ENCODE peak calls at places on chromosome 19, in ten cellular contexts. S is IMR-90, Q is lung, R is adrenal gland, T is upper lobe of right lung, P is pancreas, G is left lung, M is brain microvascular endothelial cell, U is K562, Z is OCI-LY7. W is an unnamed sample.

GRCh38 chr19:53432088-53432661 is 391 bp downstream of the ZNF761 start:
- DNase-seq in T (peak), G (peak), Q (peak), U (peak), Z (peak), R (no peak), P (peak), M (peak), S (peak), W (peak)

GRCh38 chr19:31596751-31597150 is 247.5 kb upstream of the TSHZ3 start:
- DNase-seq in T (no peak), M (no peak), Q (no peak), R (no peak), U (no peak), Z (no peak), P (no peak), G (no peak), S (no peak), W (no peak)

GRCh38 chr19:45587873-45588272 is 3.3 kb upstream of the OPA3 start:
- DNase-seq in U (peak), Q (no peak), G (no peak), T (no peak), P (no peak), M (no peak), Z (no peak), R (peak), S (no peak), W (no peak)

GRCh38 chr19:4557971-4558941 is 1.2 kb downstream of the SEMA6B start:
- DNase-seq in T (peak), M (no peak), Z (peak), Q (no peak), U (peak), G (no peak), S (no peak), R (no peak), P (peak), W (peak)

GRCh38 chr19:7293795-7294570 is at the start of gene INSR:
- DNase-seq in P (peak), U (peak), T (peak), M (peak), Z (peak), S (peak), R (peak), G (peak), Q (peak), W (peak)

GRCh38 chr19:53019684-53020083 is 6.0 kb downstream of the ERVV-1 start:
- DNase-seq in U (no peak), S (no peak), P (no peak), M (no peak), G (no peak), Q (no peak), R (peak), Z (peak), T (no peak), W (no peak)

GRCh38 chr19:5152013-5152763 is 183.3 kb downstream of the KDM4B start:
- DNase-seq in M (no peak), S (no peak), T (peak), R (no peak), U (no peak), Q (no peak), P (no peak), G (no peak), Z (no peak), W (peak)

GRCh38 chr19:10315335-10316214 is at the start of gene FDX2:
- DNase-seq in R (peak), P (peak), T (peak), Z (peak), M (peak), G (peak), Q (peak), S (peak), U (peak), W (peak)

GRCh38 chr19:6233051-6233826 is 46.5 kb downstream of the MLLT1 start:
- DNase-seq in Z (no peak), Q (peak), T (peak), R (peak), S (peak), P (peak), G (peak), M (no peak), U (no peak), W (peak)

GRCh38 chr19:55696301-55697068 is 21.5 kb downstream of the EPN1 start:
- DNase-seq in T (peak), Z (no peak), P (no peak), M (no peak), R (no peak), Q (no peak), S (no peak), U (no peak), G (no peak), W (peak)

GRCh38 chr19:46392252-46392801 is 21.0 kb downstream of the CCDC8 start:
- DNase-seq in Z (no peak), U (no peak), R (no peak), Q (no peak), S (peak), G (peak), P (peak), T (peak), M (peak), W (peak)

GRCh38 chr19:30856786-30857185 is 484.6 kb downstream of the ZNF536 start:
- DNase-seq in P (no peak), S (no peak), Q (no peak), T (no peak), Z (no peak), U (no peak), R (peak), M (no peak), G (no peak), W (no peak)

GRCh38 chr19:20968092-20968491 is 45.0 kb downstream of the ZNF85 start:
- DNase-seq in U (no peak), M (no peak), G (no peak), Q (no peak), S (no peak), Z (no peak), P (no peak), R (no peak), T (no peak), W (no peak)

GRCh38 chr19:20969898-20970297 is 46.8 kb downstream of the ZNF85 start:
- DNase-seq in U (no peak), S (no peak), Z (no peak), P (no peak), R (no peak), Q (no peak), M (no peak), T (no peak), G (no peak), W (peak)

GRCh38 chr19:20969498-20969897 is 46.4 kb downstream of the ZNF85 start:
- DNase-seq in Q (no peak), U (no peak), S (no peak), T (no peak), M (no peak), Z (no peak), P (no peak), G (no peak), R (no peak), W (no peak)

DNA sequence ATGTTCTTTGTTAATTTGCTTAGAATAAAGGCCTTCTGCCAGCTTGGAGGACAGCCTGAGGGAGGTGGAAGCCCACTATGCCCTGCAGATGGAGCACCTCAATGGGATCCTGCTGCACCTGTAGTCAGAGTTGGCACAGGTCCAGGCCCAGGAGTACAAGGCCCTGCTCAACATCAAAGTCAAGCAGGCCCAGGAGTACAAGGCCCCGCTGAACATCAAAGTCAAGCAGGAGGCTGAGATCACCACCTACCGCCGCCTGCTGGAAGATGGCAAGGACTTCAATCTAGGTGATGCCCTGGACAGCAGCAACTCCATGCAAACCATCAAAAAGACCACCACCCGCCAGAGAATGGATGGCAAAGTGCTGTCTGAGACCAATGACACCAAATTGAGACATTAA is 41.7 kb downstream of the ZNF85 start:
- DNase-seq in U (no peak), M (no peak), T (no peak), S (no peak), R (no peak), Q (no peak), Z (peak), G (no peak), P (no peak), W (no peak)
- TF ChIP-seq CTCF in U (no peak), M (peak), T (no peak), S (no peak), R (no peak), Q (no peak), Z (no peak), G (no peak), P (no peak), W (no peak)

DNA sequence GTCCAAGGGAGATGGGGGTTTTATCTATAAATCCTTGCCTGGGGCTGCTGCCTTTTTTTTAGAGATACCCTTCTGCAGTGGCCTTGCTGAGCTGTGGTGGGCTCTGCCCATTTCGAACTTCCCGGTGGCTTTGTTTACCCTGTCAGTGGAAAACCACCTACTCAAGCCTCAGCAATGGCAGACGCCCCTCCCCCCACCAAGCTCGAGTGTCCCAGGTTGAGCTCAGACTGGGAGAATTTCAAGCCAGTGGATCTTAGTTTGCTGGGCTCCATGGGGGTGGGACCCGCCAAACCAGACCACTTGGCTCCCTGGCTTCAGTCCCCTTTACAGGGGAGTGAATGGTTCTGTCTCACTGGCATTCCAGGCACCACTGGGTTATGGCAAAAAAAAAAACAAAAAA is 21.6 kb downstream of the LGALS13 start:
- DNase-seq in T (no peak), P (no peak), M (no peak), R (no peak), U (no peak), Z (no peak), Q (no peak), G (no peak), S (no peak), W (no peak)
- H3K27ac ChIP-seq in T (no peak), P (no peak), M (no peak), R (no peak), U (no peak), Z (no peak), Q (no peak), G (no peak), S (no peak), W (no peak)

GRCh38 chr19:41917676-41918075 is 10.6 kb downstream of the ERFL start:
- DNase-seq in Q (no peak), R (no peak), P (peak), M (no peak), G (no peak), T (no peak), S (no peak), U (no peak), Z (no peak), W (no peak)

GRCh38 chr19:41918095-41918494 is 10.2 kb downstream of the ERFL start:
- DNase-seq in Q (no peak), S (no peak), M (no peak), G (no peak), U (no peak), P (no peak), Z (no peak), T (no peak), R (no peak), W (no peak)

GRCh38 chr19:41919948-41920712 is 8.1 kb downstream of the ERFL start:
- DNase-seq in U (no peak), Z (no peak), M (no peak), S (no peak), G (no peak), Q (no peak), P (peak), R (no peak), T (no peak), W (no peak)

GRCh38 chr19:41920878-41921277 is 7.4 kb downstream of the ERFL start:
- DNase-seq in Z (no peak), U (peak), R (no peak), M (no peak), S (no peak), G (no peak), T (no peak), P (peak), Q (no peak), W (no peak)

DNA sequence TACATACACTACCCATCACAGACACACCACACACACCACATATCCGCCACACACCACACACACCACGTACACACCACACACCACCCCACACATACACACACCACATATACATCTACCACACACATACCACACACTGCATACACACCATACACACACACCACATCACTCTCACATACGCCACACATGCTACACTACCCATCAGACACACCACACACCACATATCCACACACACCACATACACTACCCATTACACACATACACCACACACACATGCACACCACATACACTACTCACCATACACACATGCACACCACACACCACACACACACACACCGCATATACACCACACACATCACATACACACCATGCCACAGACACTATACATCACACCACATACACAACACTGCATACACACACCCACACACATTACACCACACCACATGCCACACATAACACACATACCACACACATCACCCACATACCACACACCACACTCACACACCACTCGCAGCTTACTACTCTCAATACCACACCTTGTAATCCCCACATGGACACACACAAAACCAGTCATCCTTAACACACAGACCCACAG is 9.5 kb downstream of the ERFL start:
- DNase-seq in M (no peak), P (no peak), U (no peak), T (no peak), Z (no peak), S (no peak), Q (no peak), G (no peak), R (no peak), W (no peak)
- TF ChIP-seq CTCF in M (no peak), P (no peak), U (no peak), T (no peak), Z (no peak), S (no peak), Q (no peak), G (no peak), R (no peak), W (no peak)

GRCh38 chr19:13968383-13968935 is 16.1 kb downstream of the DCAF15 start:
- DNase-seq in Q (no peak), Z (no peak), R (no peak), G (no peak), U (no peak), S (no peak), T (no peak), P (no peak), M (no peak), W (no peak)
- H3K27ac ChIP-seq in Q (no peak), Z (no peak), R (no peak), G (no peak), U (no peak), S (no peak), T (no peak), P (no peak), M (no peak), W (no peak)

GRCh38 chr19:35973487-35973886 is 21.5 kb upstream of the SDHAF1 start:
- DNase-seq in P (no peak), Q (no peak), Z (no peak), M (no peak), U (no peak), G (no peak), R (no peak), S (no peak), T (no peak), W (no peak)

GRCh38 chr19:35975608-35976214 is 19.3 kb upstream of the SDHAF1 start:
- DNase-seq in Z (no peak), P (no peak), S (peak), U (peak), R (no peak), Q (no peak), M (no peak), G (no peak), T (no peak), W (no peak)

GRCh38 chr19:35978271-35978670 is 16.7 kb upstream of the SDHAF1 start:
- DNase-seq in M (no peak), U (no peak), R (no peak), T (no peak), P (no peak), Z (no peak), G (no peak), Q (no peak), S (no peak), W (no peak)

GRCh38 chr19:35978832-35979365 is 16.1 kb upstream of the SDHAF1 start:
- DNase-seq in P (peak), S (no peak), T (no peak), U (no peak), M (no peak), R (no peak), Q (no peak), G (no peak), Z (no peak), W (no peak)

GRCh38 chr19:35977446-35978222 is 17.4 kb upstream of the SDHAF1 start:
- DNase-seq in Z (peak), S (no peak), U (peak), T (no peak), G (no peak), M (no peak), R (no peak), Q (no peak), P (no peak), W (no peak)
- TF ChIP-seq CTCF in Z (peak), S (peak), U (peak), T (no peak), G (no peak), M (peak), R (no peak), Q (no peak), P (no peak), W (no peak)

GRCh38 chr19:2981898-2982297 is 4.5 kb downstream of the TLE6 start:
- DNase-seq in R (no peak), S (no peak), Z (no peak), T (no peak), G (no peak), M (no peak), P (no peak), U (no peak), Q (no peak), W (peak)

GRCh38 chr19:2983351-2984195 is 6.2 kb downstream of the TLE6 start:
- DNase-seq in P (no peak), S (peak), Z (peak), U (peak), Q (no peak), M (no peak), G (peak), R (peak), T (peak), W (peak)

GRCh38 chr19:2982983-2983350 is 5.6 kb downstream of the TLE6 start:
- DNase-seq in T (peak), P (peak), S (peak), U (no peak), R (peak), Z (no peak), M (no peak), G (peak), Q (peak), W (peak)

GRCh38 chr19:2982556-2982955 is 5.2 kb downstream of the TLE6 start:
- DNase-seq in Z (no peak), G (no peak), P (no peak), U (peak), Q (no peak), M (no peak), S (no peak), T (no peak), R (no peak), W (no peak)

GRCh38 chr19:2984196-2984490 is 6.8 kb downstream of the TLE6 start:
- DNase-seq in U (no peak), Q (no peak), Z (no peak), P (no peak), G (no peak), M (no peak), S (no peak), T (no peak), R (no peak), W (peak)
- H3K27ac ChIP-seq in U (no peak), Q (peak), Z (no peak), P (peak), G (peak), M (no peak), S (no peak), T (peak), R (peak), W (no peak)